ENCODE peak calls at places on chromosomes 16 and 17, in seven cellular contexts. U is kidney, R is fibroblast of lung, J is ovary, V is astrocyte of the spinal cord, S is epithelial cell of esophagus, L is GM06990. G is an unnamed sample.

GRCh38 chr16:48561960-48562393 is 48.0 kb downstream of the N4BP1 start:
- DNase-seq in J (no peak), V (peak), U (no peak), S (no peak), L (no peak), R (peak), G (no peak)

GRCh38 chr17:40522250-40522960 is 21.0 kb upstream of the TNS4 start:
- DNase-seq in L (no peak), J (no peak), V (no peak), R (peak), S (no peak), U (no peak), G (no peak)

GRCh38 chr17:65542595-65542994 is 18.9 kb downstream of the AXIN2 start:
- DNase-seq in S (no peak), R (no peak), V (no peak), J (no peak), U (no peak), L (no peak), G (no peak)

GRCh38 chr17:75454193-75454592 is 2.2 kb upstream of the TMEM94 start:
- DNase-seq in S (no peak), R (no peak), V (no peak), L (peak), J (no peak), U (no peak), G (peak)

GRCh38 chr16:12917653-12918052 is 16.3 kb downstream of the SHISA9 start:
- DNase-seq in S (no peak), L (no peak), J (no peak), U (no peak), V (peak), R (no peak), G (no peak)

GRCh38 chr17:76452646-76453430 is at the start of gene UBE2O:
- DNase-seq in U (peak), V (peak), L (peak), S (peak), R (peak), J (peak), G (peak)

GRCh38 chr17:80742091-80742490 is 197.5 kb downstream of the RPTOR start:
- DNase-seq in J (no peak), U (no peak), S (no peak), L (no peak), R (no peak), V (no peak), G (no peak)

GRCh38 chr16:87332150-87332549 is 15.0 kb upstream of the C16orf95 start:
- DNase-seq in J (no peak), V (no peak), R (peak), S (no peak), U (peak), L (no peak), G (no peak)

GRCh38 chr17:19546289-19547065 is 12.8 kb downstream of the SLC47A1 start:
- DNase-seq in U (no peak), V (no peak), L (no peak), S (no peak), R (no peak), J (no peak), G (no peak)

GRCh38 chr17:62630365-62631085 is 3.1 kb downstream of the MRC2 start:
- DNase-seq in S (peak), L (no peak), R (no peak), U (no peak), V (no peak), J (no peak), G (peak)

GRCh38 chr16:8355714-8356113 is 234.6 kb downstream of the TMEM114 start:
- DNase-seq in R (no peak), U (no peak), L (no peak), J (no peak), V (no peak), S (no peak), G (no peak)
- TF ChIP-seq CTCF in R (no peak), U (no peak), L (no peak), J (no peak), V (no peak), S (no peak), G (no peak)

GRCh38 chr16:62190426-62190825 is 154.2 kb upstream of the CDH8 start:
- DNase-seq in J (no peak), S (peak), R (no peak), V (peak), U (no peak), L (no peak), G (peak)
- TF ChIP-seq CTCF in J (no peak), S (peak), R (no peak), V (peak), U (peak), L (peak), G (peak)

DNA sequence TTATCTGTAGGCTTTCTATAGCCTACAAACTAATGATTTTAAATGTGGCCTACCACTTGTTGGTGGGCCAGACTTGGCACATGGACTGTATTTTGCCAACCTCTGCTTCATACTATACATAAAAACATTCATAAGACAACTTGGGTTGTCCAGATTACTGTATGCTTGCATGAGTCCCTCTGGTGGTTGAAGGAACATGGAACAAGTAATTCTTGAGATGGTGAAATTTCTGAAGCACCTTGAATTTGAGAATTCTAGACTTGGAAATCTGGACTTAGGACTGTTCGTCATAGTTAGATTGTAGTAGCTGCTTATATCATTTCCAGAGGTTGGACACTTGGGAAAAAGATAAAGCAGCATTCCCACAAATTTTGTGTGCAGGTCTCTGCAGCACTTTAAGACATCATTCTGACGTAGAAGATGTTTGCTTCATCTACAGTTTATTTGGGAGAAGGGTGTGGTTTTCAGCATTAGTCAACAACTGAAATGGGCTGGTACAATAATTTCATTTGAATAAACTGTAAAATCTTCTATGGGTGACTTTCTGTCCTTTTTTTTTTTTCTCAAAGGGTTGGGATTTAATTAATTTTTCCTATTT is 31.2 kb downstream of the NFATC3 start:
- DNase-seq in V (peak), S (peak), J (no peak), U (no peak), L (no peak), R (peak), G (peak)
- TF ChIP-seq CTCF in V (peak), S (peak), J (no peak), U (peak), L (peak), R (peak), G (peak)

GRCh38 chr17:32783602-32784001 is 93.3 kb downstream of the MYO1D start:
- DNase-seq in J (no peak), L (peak), S (peak), R (peak), U (no peak), V (peak), G (peak)
- TF ChIP-seq CTCF in J (peak), L (peak), S (peak), R (peak), U (peak), V (peak), G (peak)

GRCh38 chr17:69344939-69345338 is 18.0 kb upstream of the ABCA5 start:
- DNase-seq in R (peak), U (no peak), J (no peak), L (no peak), V (no peak), S (peak), G (peak)
- TF ChIP-seq CTCF in R (no peak), U (no peak), J (no peak), L (no peak), V (no peak), S (no peak), G (no peak)

GRCh38 chr17:10118788-10119130 is 79.6 kb downstream of the GAS7 start:
- DNase-seq in V (no peak), L (no peak), J (no peak), R (no peak), S (no peak), U (no peak), G (no peak)

GRCh38 chr17:10117085-10117484 is 81.3 kb downstream of the GAS7 start:
- DNase-seq in R (no peak), U (no peak), V (no peak), J (no peak), L (no peak), S (no peak), G (no peak)

GRCh38 chr17:10116676-10117075 is 81.7 kb downstream of the GAS7 start:
- DNase-seq in V (no peak), L (no peak), J (no peak), S (no peak), U (no peak), R (no peak), G (no peak)

GRCh38 chr17:10116267-10116666 is 82.1 kb downstream of the GAS7 start:
- DNase-seq in V (no peak), U (no peak), S (no peak), J (no peak), L (no peak), R (no peak), G (no peak)

GRCh38 chr17:10117581-10118001 is 80.8 kb downstream of the GAS7 start:
- DNase-seq in V (no peak), L (no peak), R (peak), U (no peak), J (no peak), S (no peak), G (no peak)
- TF ChIP-seq CTCF in V (no peak), L (peak), R (no peak), U (no peak), J (no peak), S (no peak), G (no peak)

G was measured in bronchial epithelial cell.